ENCODE peak calls at places on chromosome 10, in five cellular contexts. Y, M, E, A and J are unnamed samples.
A peak's percentile ranks its signal among the peaks of the same experiment; 100 is the strongest.

GRCh38 chr10:1227505-1228402 is 171.6 kb downstream of the WDR37 start:
- DNase-seq in Y (no peak), M (no peak), E (no peak), A (no peak), J (no peak)

GRCh38 chr10:60236869-60237524 is 152.7 kb downstream of the ANK3 start:
- DNase-seq in Y (peak; percentile 24), M (peak; percentile 77), E (no peak), A (peak; percentile 6), J (peak; percentile 38)

GRCh38 chr10:117596666-117597065 is 54.1 kb downstream of the EMX2 start:
- DNase-seq in Y (no peak), M (no peak), E (no peak), A (no peak), J (no peak)

GRCh38 chr10:8776926-8777625 is 722.6 kb downstream of the GATA3 start:
- DNase-seq in Y (no peak), M (no peak), E (no peak), A (no peak), J (no peak)

GRCh38 chr10:46229144-46229563 is 57.6 kb upstream of the ANTXRL start:
- DNase-seq in Y (no peak), M (no peak), E (peak; percentile 61), A (peak; percentile 11), J (no peak)

GRCh38 chr10:3813986-3814831 is 29.2 kb upstream of the KLF6 start:
- DNase-seq in Y (no peak), M (no peak), E (no peak), A (no peak), J (no peak)

GRCh38 chr10:46547331-46547880 is 9.1 kb downstream of the GPRIN2 start:
- DNase-seq in Y (peak; percentile 12), M (peak; percentile 41), E (no peak), A (no peak), J (no peak)

GRCh38 chr10:6916601-6917000 is 336.5 kb upstream of the PRKCQ start:
- DNase-seq in Y (no peak), M (no peak), E (no peak), A (no peak), J (no peak)

GRCh38 chr10:2137549-2138174 is 400.3 kb upstream of the ADARB2 start:
- DNase-seq in Y (no peak), M (no peak), E (peak; percentile 52), A (no peak), J (no peak)

GRCh38 chr10:48286356-48286755 is 11.9 kb upstream of the FRMPD2 start:
- DNase-seq in Y (no peak), M (no peak), E (no peak), A (no peak), J (no peak)

GRCh38 chr10:31030216-31030615 is 1.4 kb downstream of the ZNF438 start:
- DNase-seq in Y (no peak), M (no peak), E (no peak), A (no peak), J (no peak)

GRCh38 chr10:112804036-112804435 is 146.0 kb upstream of the TCF7L2 start:
- DNase-seq in Y (no peak), M (no peak), E (peak; percentile 73), A (no peak), J (no peak)

GRCh38 chr10:76729804-76730203 is 907.8 kb downstream of the KCNMA1 start:
- DNase-seq in Y (no peak), M (no peak), E (no peak), A (no peak), J (no peak)

GRCh38 chr10:16894834-16895233 is 77.6 kb upstream of the RSU1 start:
- DNase-seq in Y (no peak), M (no peak), E (no peak), A (no peak), J (no peak)

GRCh38 chr10:17736223-17736622 is 15.8 kb upstream of the TMEM236 start:
- DNase-seq in Y (no peak), M (no peak), E (no peak), A (no peak), J (no peak)

DNA sequence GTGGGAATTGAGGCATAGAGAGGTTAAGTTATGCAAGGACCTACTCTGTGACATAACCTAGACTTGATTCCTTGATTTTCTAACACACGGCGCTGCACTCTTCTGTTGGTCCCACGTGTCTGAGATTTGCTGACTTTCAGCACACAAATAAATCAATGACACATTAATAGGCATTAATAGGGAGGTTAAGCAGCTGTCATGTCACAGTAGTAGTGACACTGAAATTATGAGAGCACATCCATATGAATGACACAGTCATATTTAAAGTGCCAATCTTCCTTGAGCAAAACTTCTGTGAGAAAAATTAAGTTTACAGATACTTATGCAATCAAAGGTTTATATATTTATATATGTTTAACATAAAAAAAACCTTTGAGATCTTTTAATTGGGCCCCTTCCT is 805.4 kb upstream of the SORCS1 start:
- DNase-seq in Y (no peak), M (no peak), E (no peak), A (no peak), J (no peak)
- H3K27ac ChIP-seq in Y (no peak overlapping the region), M (no peak overlapping the region), E (no peak overlapping the region), A (no peak overlapping the region), J (no peak overlapping the region)

GRCh38 chr10:102436312-102436711 is 3.9 kb upstream of the CUEDC2 start:
- DNase-seq in Y (no peak), M (no peak), E (no peak), A (no peak), J (no peak)
- H3K27ac ChIP-seq in Y (no peak overlapping the region), M (peak overlapping the region; percentile 72), E (no peak overlapping the region), A (peak overlapping the region; percentile 59), J (no peak overlapping the region)

GRCh38 chr10:124091646-124092269 is 1.6 kb downstream of the CHST15 start:
- DNase-seq in Y (peak; percentile 34), M (peak; percentile 75), E (peak; percentile 23), A (no peak), J (no peak)
- H3K27ac ChIP-seq in Y (peak overlapping the region; percentile 65), M (peak overlapping the region; percentile 86), E (no peak overlapping the region), A (no peak overlapping the region), J (peak overlapping the region; percentile 78)

GRCh38 chr10:101482568-101482967 is 105.5 kb downstream of the POLL start:
- DNase-seq in Y (no peak), M (no peak), E (no peak), A (no peak), J (no peak)

GRCh38 chr10:101481256-101481655 is 106.8 kb downstream of the POLL start:
- DNase-seq in Y (no peak), M (no peak), E (no peak), A (no peak), J (no peak)

GRCh38 chr10:101484154-101484748 is 103.8 kb downstream of the POLL start:
- DNase-seq in Y (no peak), M (no peak), E (no peak), A (no peak), J (no peak)

GRCh38 chr10:101485681-101486554 is 102.1 kb downstream of the POLL start:
- DNase-seq in Y (no peak), M (no peak), E (no peak), A (no peak), J (no peak)

DNA sequence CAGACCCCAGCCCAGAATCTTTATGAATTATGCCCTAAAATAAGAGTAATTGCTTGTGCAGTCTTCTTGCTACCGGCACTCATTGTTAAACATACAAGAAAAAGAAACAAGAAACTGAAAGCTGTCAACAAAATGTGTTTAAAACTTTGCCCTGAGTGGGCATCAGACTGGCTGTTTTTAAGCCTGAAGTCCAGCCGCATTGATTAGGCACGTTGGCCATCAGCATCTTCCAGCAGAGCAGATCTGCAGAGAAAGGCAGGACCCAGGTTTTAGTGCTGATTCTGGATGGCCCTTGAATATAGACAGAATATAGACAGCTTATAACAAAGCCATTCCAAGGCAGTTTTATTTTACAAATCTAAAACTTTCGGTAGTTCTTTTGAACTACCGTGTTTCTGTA is 102.8 kb downstream of the POLL start:
- DNase-seq in Y (no peak), M (no peak), E (no peak), A (no peak), J (no peak)
- H3K27ac ChIP-seq in Y (no peak overlapping the region), M (no peak overlapping the region), E (no peak overlapping the region), A (no peak overlapping the region), J (peak overlapping the region; percentile 42)

DNA sequence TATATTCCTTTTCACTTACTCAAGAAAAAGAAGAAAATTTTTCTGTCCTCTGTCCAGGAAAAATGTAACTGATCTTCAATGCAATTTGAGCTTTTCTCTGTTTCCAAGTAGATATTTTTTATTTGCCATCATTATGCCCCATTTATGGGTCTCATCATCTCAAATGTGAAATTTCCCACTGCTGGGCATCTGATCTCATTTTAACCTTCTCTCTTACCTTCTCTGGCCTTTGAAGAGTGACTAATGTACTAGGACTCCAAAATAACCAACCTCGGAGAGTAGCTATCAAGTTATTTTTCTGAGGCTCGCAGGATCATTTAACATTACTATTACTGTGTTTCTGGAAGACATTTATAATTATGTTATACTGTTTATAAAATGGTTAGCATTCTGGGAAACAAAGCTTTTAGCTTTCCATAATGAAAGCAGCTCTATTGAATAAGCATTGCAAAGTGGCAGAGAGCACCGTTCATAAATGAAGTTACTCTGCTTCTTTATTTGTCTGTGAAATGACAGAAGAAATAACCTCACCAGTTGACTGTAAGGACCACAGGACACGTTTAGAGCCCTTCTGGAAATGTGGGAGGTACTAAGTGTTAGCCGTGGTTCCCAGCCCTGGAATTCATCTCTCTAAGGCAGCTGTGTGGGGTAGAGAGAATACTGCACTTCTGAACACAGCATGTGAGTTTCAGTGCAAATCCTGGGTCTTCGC is 33.3 kb upstream of the NMT2 start:
- DNase-seq in Y (no peak), M (no peak), E (no peak), A (no peak), J (no peak)
- H3K27ac ChIP-seq in Y (peak overlapping the region; percentile 78), M (no peak overlapping the region), E (no peak overlapping the region), A (no peak overlapping the region), J (no peak overlapping the region)

DNA sequence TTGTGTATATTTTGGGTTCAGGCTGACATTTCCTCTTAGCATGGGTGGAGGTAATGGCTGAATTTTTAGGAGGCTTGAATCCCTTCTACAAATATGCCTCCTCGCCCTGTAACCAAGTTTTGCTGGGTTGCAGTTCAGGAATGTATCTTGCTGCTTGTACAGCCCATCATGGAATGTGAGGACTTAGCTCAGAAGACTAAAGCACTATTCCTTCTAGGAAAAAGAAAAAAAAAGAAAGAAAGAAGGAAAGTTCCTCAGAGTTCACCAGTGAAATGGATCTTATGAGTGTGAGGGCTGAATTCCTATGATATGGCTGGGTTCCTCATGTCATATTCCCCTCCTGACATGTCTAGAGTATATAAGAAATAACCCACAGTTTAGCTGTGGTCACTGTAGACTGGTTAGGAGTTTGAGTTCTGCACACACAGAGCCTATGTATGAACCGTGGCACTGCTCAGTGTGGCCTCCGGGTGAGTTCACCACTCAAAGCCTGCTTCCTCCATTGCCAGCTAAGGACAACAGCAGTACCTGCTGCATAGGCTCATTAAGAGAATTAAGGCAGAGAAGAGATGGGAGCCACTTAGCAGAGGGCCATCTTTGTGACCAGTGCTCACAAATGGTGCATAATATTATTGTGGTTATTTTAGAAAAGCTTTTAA is 114.0 kb downstream of the TACC2 start:
- DNase-seq in Y (no peak), M (no peak), E (no peak), A (no peak), J (no peak)
- H3K27ac ChIP-seq in Y (peak overlapping the region; percentile 53), M (no peak overlapping the region), E (no peak overlapping the region), A (no peak overlapping the region), J (no peak overlapping the region)

GRCh38 chr10:49539320-49539885 is 482 bp upstream of the ERCC6 start:
- DNase-seq in Y (peak; percentile 25), M (peak; percentile 60), E (peak; percentile 36), A (no peak), J (no peak)

GRCh38 chr10:49538381-49539319 is at the start of gene ERCC6:
- DNase-seq in Y (peak; percentile 98), M (peak; percentile 99), E (peak; percentile 99), A (peak; percentile 91), J (peak; percentile 95)

GRCh38 chr10:49528977-49529506 is 9.9 kb downstream of the ERCC6 start:
- DNase-seq in Y (no peak), M (no peak), E (no peak), A (no peak), J (no peak)

GRCh38 chr10:49532461-49532860 is 6.5 kb downstream of the ERCC6 start:
- DNase-seq in Y (no peak), M (no peak), E (no peak), A (no peak), J (no peak)

GRCh38 chr10:49534670-49535381 is 4.1 kb downstream of the ERCC6 start:
- DNase-seq in Y (no peak), M (no peak), E (no peak), A (no peak), J (no peak)
- H3K27ac ChIP-seq in Y (peak overlapping the region; percentile 63), M (no peak overlapping the region), E (no peak overlapping the region), A (no peak overlapping the region), J (no peak overlapping the region)